ENCODE peak calls at places on chromosomes 4 and X, in nine cellular contexts. B, K, V, Z, T, C, A, D and J are unnamed samples.

GRCh38 chrX:34371740-34372139 is 239.6 kb upstream of the FAM47A start:
- DNase-seq in C (no peak), B (no peak), V (no peak), Z (no peak), D (no peak), A (no peak), K (no peak), T (no peak), J (no peak)

GRCh38 chrX:132077912-132078311 is 49.9 kb downstream of the FRMD7 start:
- DNase-seq in T (no peak), Z (no peak), B (no peak), V (no peak), D (no peak), C (no peak), A (no peak), K (no peak), J (no peak)

GRCh38 chr4:17932041-17932440 is 89.5 kb downstream of the LCORL start:
- DNase-seq in A (no peak), D (no peak), Z (no peak), V (no peak), K (no peak), B (no peak), T (no peak), C (no peak), J (no peak)

GRCh38 chr4:63965875-63966274 is 443.4 kb downstream of the TECRL start:
- DNase-seq in K (no peak), Z (no peak), D (no peak), B (no peak), V (no peak), A (no peak), C (no peak), T (no peak), J (no peak)

GRCh38 chrX:126300401-126300800 is 134.3 kb upstream of the DCAF12L2 start:
- DNase-seq in B (no peak), V (no peak), A (no peak), C (no peak), K (no peak), T (no peak), Z (no peak), D (no peak), J (no peak)

GRCh38 chr4:69823481-69824186 is 36.3 kb downstream of the SULT1E1 start:
- DNase-seq in D (no peak), C (peak), T (no peak), A (peak), V (no peak), B (no peak), K (peak), Z (no peak), J (no peak)

GRCh38 chr4:6925357-6925836 is 15.8 kb downstream of the TBC1D14 start:
- DNase-seq in C (no peak), V (no peak), B (no peak), Z (no peak), A (no peak), D (no peak), T (no peak), K (no peak), J (no peak)

GRCh38 chr4:153486281-153487151 is 20.4 kb downstream of the TMEM131L start:
- DNase-seq in A (peak), B (no peak), K (no peak), V (no peak), Z (no peak), D (no peak), T (peak), C (peak), J (no peak)

GRCh38 chr4:56728512-56728911 is 47.4 kb upstream of the HOPX start:
- DNase-seq in T (peak), A (peak), V (no peak), B (no peak), K (peak), C (peak), Z (no peak), D (no peak), J (no peak)

GRCh38 chrX:24085133-24085532 is 30.4 kb downstream of the EIF2S3 start:
- DNase-seq in T (no peak), C (no peak), Z (no peak), K (no peak), A (no peak), B (no peak), V (no peak), D (no peak), J (no peak)

GRCh38 chrX:115226929-115227328 is 7.0 kb downstream of the LRCH2 start:
- DNase-seq in Z (no peak), V (no peak), T (peak), C (no peak), K (peak), D (no peak), A (no peak), B (no peak), J (no peak)

GRCh38 chr4:61572160-61572559 is 372.0 kb downstream of the ADGRL3 start:
- DNase-seq in V (no peak), K (no peak), C (no peak), Z (no peak), B (no peak), A (no peak), D (no peak), T (peak), J (no peak)

GRCh38 chr4:128866691-128867090 is 57.2 kb downstream of the JADE1 start:
- DNase-seq in T (no peak), B (no peak), C (no peak), V (no peak), Z (no peak), D (no peak), A (no peak), K (no peak), J (no peak)